ENCODE peak calls at places on chromosomes 7 and 10, in seven cellular contexts. N is HFF-Myc, G is A549, T is foreskin fibroblast, D is colonic mucosa, O is ovary, Z is brain microvascular endothelial cell. H is an unnamed sample.

GRCh38 chr10:72831696-72832355 is 61.7 kb upstream of the OIT3 start:
- DNase-seq in N (no peak), G (no peak), T (no peak), D (no peak), O (no peak), Z (peak), H (no peak)

GRCh38 chr7:130273863-130274262 is 7.2 kb downstream of the CPA2 start:
- DNase-seq in N (no peak), G (no peak), T (peak), D (peak), O (peak), Z (no peak), H (no peak)

GRCh38 chr7:158372400-158373302 is 215.0 kb downstream of the PTPRN2 start:
- DNase-seq in N (no peak), G (no peak), T (no peak), D (no peak), O (no peak), Z (no peak), H (no peak)

GRCh38 chr7:5827755-5828154 is 46.3 kb upstream of the RNF216 start:
- DNase-seq in N (no peak), G (no peak), T (no peak), D (peak), O (no peak), Z (no peak), H (no peak)

GRCh38 chr7:261341-262250 is 28.4 kb upstream of the FOXL3 start:
- DNase-seq in N (no peak), G (no peak), T (no peak), D (no peak), O (no peak), Z (no peak), H (no peak)

GRCh38 chr7:108358553-108358952 is 97.7 kb downstream of the NRCAM start:
- DNase-seq in N (peak), G (peak), T (peak), D (no peak), O (no peak), Z (peak), H (peak)

GRCh38 chr10:102266670-102267069 is 21.3 kb downstream of the GBF1 start:
- DNase-seq in N (no peak), G (no peak), T (no peak), D (no peak), O (no peak), Z (no peak), H (no peak)

GRCh38 chr10:46516660-46517416 is 39.6 kb downstream of the GPRIN2 start:
- DNase-seq in N (peak), G (peak), T (peak), D (peak), O (peak), Z (peak), H (peak)

GRCh38 chr10:29343607-29344038 is 54.8 kb downstream of the LYZL1 start:
- DNase-seq in N (no peak), G (no peak), T (no peak), D (no peak), O (no peak), Z (no peak), H (no peak)

GRCh38 chr7:101164071-101164840 is 1.1 kb downstream of the VGF start:
- DNase-seq in N (no peak), G (no peak), T (peak), D (no peak), O (no peak), Z (no peak), H (no peak)

GRCh38 chr10:3199488-3199887 is 26.9 kb upstream of the PITRM1 start:
- DNase-seq in N (no peak), G (no peak), T (no peak), D (no peak), O (no peak), Z (no peak), H (no peak)

GRCh38 chr7:34612671-34613070 is 45.3 kb upstream of the NPSR1 start:
- DNase-seq in N (no peak), G (no peak), T (no peak), D (no peak), O (no peak), Z (no peak), H (peak)

GRCh38 chr7:75711634-75712494 is 26.9 kb downstream of the HIP1 start:
- DNase-seq in N (no peak), G (no peak), T (peak), D (no peak), O (no peak), Z (peak), H (no peak)

GRCh38 chr10:89615105-89615504 is 29.9 kb downstream of the PANK1 start:
- DNase-seq in N (no peak), G (no peak), T (no peak), D (no peak), O (no peak), Z (no peak), H (no peak)

GRCh38 chr7:28418311-28418710 is 6.0 kb downstream of the CREB5 start:
- DNase-seq in N (no peak), G (no peak), T (no peak), D (no peak), O (no peak), Z (no peak), H (no peak)

GRCh38 chr7:42227523-42227922 is 9.5 kb downstream of the GLI3 start:
- DNase-seq in N (no peak), G (no peak), T (no peak), D (no peak), O (no peak), Z (no peak), H (no peak)

GRCh38 chr7:130369831-130370230 is 10.5 kb upstream of the CPA1 start:
- DNase-seq in N (no peak), G (no peak), T (no peak), D (no peak), O (no peak), Z (peak), H (no peak)

GRCh38 chr7:10918093-10918590 is 55.5 kb upstream of the PHF14 start:
- DNase-seq in N (no peak), G (no peak), T (no peak), D (no peak), O (no peak), Z (no peak), H (no peak)

GRCh38 chr10:121722665-121723064 is 124.4 kb upstream of the FGFR2 start:
- DNase-seq in N (no peak), G (no peak), T (no peak), D (no peak), O (no peak), Z (no peak), H (no peak)

GRCh38 chr10:43864622-43865021 is 215.9 kb upstream of the ZNF32 start:
- DNase-seq in N (no peak), G (no peak), T (no peak), D (no peak), O (no peak), Z (no peak), H (no peak)

GRCh38 chr10:61136151-61136550 is 192.2 kb upstream of the RHOBTB1 start:
- DNase-seq in N (no peak), G (no peak), T (peak), D (no peak), O (no peak), Z (peak), H (no peak)

GRCh38 chr7:5430612-5430947 is 6.9 kb upstream of the TNRC18 start:
- DNase-seq in N (no peak), G (no peak), T (no peak), D (no peak), O (no peak), Z (no peak), H (no peak)

GRCh38 chr10:11339660-11340059 is 271.8 kb downstream of the USP6NL start:
- DNase-seq in N (no peak), G (no peak), T (no peak), D (no peak), O (no peak), Z (no peak), H (no peak)

GRCh38 chr10:122464575-122464974 is 3.2 kb downstream of the HTRA1 start:
- DNase-seq in N (no peak), G (no peak), T (no peak), D (no peak), O (no peak), Z (no peak), H (no peak)

GRCh38 chr7:76310102-76310957 is 7.9 kb downstream of the HSPB1 start:
- DNase-seq in N (no peak), G (no peak), T (no peak), D (peak), O (no peak), Z (no peak), H (no peak)

GRCh38 chr7:44935583-44935982 is 43.2 kb downstream of the MYO1G start:
- DNase-seq in N (no peak), G (no peak), T (no peak), D (no peak), O (no peak), Z (no peak), H (no peak)

GRCh38 chr10:107813396-107813795 is 648.9 kb upstream of the SORCS1 start:
- DNase-seq in N (no peak), G (no peak), T (no peak), D (no peak), O (no peak), Z (no peak), H (no peak)

GRCh38 chr7:48183370-48183743 is 12.1 kb downstream of the ABCA13 start:
- DNase-seq in N (no peak), G (no peak), T (no peak), D (no peak), O (no peak), Z (no peak), H (no peak)
- H3K4me3 ChIP-seq in N (no peak), G (no peak), T (no peak), D (no peak), O (no peak), Z (no peak), H (no peak)

GRCh38 chr7:47815867-47816266 is 132.4 kb downstream of the PKD1L1 start:
- DNase-seq in N (no peak), G (no peak), T (no peak), D (no peak), O (no peak), Z (no peak), H (no peak)

GRCh38 chr7:47814905-47815613 is 133.2 kb downstream of the PKD1L1 start:
- DNase-seq in N (no peak), G (no peak), T (no peak), D (no peak), O (no peak), Z (no peak), H (no peak)

GRCh38 chr7:47816647-47817046 is 131.6 kb downstream of the PKD1L1 start:
- DNase-seq in N (no peak), G (no peak), T (peak), D (no peak), O (no peak), Z (peak), H (no peak)

GRCh38 chr7:47817922-47818321 is 130.3 kb downstream of the PKD1L1 start:
- DNase-seq in N (no peak), G (no peak), T (no peak), D (no peak), O (no peak), Z (no peak), H (no peak)

DNA sequence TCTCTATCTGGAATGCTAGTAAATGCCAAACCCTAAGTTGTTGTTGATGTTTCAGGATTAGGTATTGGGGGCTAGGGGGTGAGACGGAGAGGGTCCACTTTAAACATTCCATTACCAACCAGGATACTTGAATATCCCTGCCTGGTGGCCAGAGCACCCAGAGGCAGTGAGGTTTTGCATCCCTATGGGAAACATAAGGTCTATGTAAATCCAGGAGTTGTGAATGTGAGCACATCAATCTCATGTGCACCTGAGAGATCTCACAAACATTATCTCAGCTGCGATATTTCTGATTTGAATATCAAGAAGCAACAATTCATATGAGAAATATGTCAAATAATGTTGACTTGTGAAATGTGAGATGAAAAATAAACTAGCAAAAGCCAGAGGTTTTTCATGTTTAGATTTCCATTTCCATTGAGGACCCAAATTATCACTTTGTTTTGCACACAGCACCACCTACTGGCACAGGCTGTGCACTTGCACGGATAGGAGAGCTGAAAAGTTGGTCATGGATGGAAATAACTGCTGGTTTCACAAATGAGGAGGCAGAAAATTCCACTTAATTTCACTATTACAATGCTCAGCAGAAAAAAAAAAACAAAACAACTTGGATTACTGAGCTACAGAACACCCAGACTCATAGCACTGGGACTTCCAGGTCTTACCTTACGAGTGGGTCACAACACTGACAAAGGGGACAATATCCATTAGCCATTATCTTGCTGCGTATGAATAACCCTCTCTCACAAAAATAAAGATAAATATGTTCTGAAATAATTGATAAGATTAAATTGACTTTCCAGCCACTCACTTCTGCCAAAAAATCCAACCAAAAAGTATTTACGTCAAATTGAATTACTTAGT is 129.0 kb downstream of the PKD1L1 start:
- DNase-seq in N (peak), G (peak), T (peak), D (peak), O (peak), Z (peak), H (peak)
- TF ChIP-seq CTCF in N (peak), G (peak), T (peak), D (peak), O (peak), Z (peak), H (peak)

GRCh38 chr10:69703256-69703655 is 73.2 kb downstream of the FAM241B start:
- DNase-seq in N (no peak), G (no peak), T (no peak), D (no peak), O (no peak), Z (peak), H (no peak)
- H3K4me3 ChIP-seq in N (no peak), G (no peak), T (no peak), D (no peak), O (no peak), Z (no peak), H (no peak)

DNA sequence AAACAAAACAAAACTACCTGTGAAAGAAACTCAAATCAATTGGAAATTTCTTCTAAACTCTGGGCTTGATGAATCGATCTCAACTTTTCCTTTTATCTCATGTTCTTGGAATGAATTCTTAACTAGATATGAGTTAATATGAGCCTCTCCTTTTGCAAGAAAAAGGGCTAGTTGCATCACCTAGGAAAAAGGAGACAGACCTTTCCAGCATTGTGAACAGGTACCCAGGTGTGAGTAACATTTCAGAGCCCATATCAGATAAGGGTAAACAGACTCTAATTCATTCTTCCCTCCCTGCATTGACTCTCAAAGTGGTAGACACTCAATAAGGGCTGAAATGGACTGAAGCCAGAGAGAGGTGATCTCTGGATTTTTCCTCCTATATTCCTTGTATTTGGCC is 103.8 kb upstream of the AGR3 start:
- DNase-seq in N (no peak), G (no peak), T (no peak), D (no peak), O (no peak), Z (no peak), H (no peak)
- TF ChIP-seq CTCF in N (no peak), G (no peak), T (no peak), D (no peak), O (no peak), Z (no peak), H (no peak)